ENCODE peak calls at places on chromosomes 13 and 19, in seven cellular contexts. One of them, this sample, is unnamed. For H3K36me3, the result is how much of the 10 kb centered on the place peaks cover.

GRCh38 chr19:13929956-13930355 is 8.3 kb downstream of the PODNL1 start:
- DNase-seq in pancreas: no peak
- DNase-seq in fibroblast of lung: no peak
- DNase-seq in astrocyte: no peak
- DNase-seq in stomach: no peak
- DNase-seq in uterus: no peak
- DNase-seq in thyroid gland: no peak
- DNase-seq in this sample: no peak

GRCh38 chr19:8028951-8029491 is 23.5 kb upstream of the CCL25 start:
- DNase-seq in pancreas: no peak
- DNase-seq in fibroblast of lung: peak
- DNase-seq in astrocyte: no peak
- DNase-seq in stomach: no peak
- DNase-seq in uterus: no peak
- DNase-seq in thyroid gland: no peak
- DNase-seq in this sample: no peak

GRCh38 chr19:8151499-8152035 is 2.2 kb upstream of the FBN3 start:
- DNase-seq in pancreas: no peak
- DNase-seq in fibroblast of lung: no peak
- DNase-seq in astrocyte: no peak
- DNase-seq in stomach: no peak
- DNase-seq in uterus: no peak
- DNase-seq in thyroid gland: peak
- DNase-seq in this sample: no peak

GRCh38 chr19:48120505-48120904 is 9.9 kb upstream of the PLA2G4C start:
- DNase-seq in pancreas: no peak
- DNase-seq in fibroblast of lung: no peak
- DNase-seq in astrocyte: no peak
- DNase-seq in stomach: no peak
- DNase-seq in uterus: no peak
- DNase-seq in thyroid gland: no peak
- DNase-seq in this sample: no peak

GRCh38 chr13:24269803-24270202 is 39.6 kb upstream of the C1QTNF9 start:
- DNase-seq in pancreas: no peak
- DNase-seq in fibroblast of lung: peak
- DNase-seq in astrocyte: no peak
- DNase-seq in stomach: no peak
- DNase-seq in uterus: no peak
- DNase-seq in thyroid gland: no peak
- DNase-seq in this sample: no peak

GRCh38 chr13:76965759-76966421 is 17.6 kb downstream of the ACOD1 start:
- DNase-seq in pancreas: no peak
- DNase-seq in fibroblast of lung: peak
- DNase-seq in astrocyte: peak
- DNase-seq in stomach: peak
- DNase-seq in uterus: peak
- DNase-seq in thyroid gland: peak
- DNase-seq in this sample: no peak

GRCh38 chr19:31699421-31699820 is 350.2 kb upstream of the TSHZ3 start:
- DNase-seq in pancreas: no peak
- DNase-seq in fibroblast of lung: no peak
- DNase-seq in astrocyte: no peak
- DNase-seq in stomach: no peak
- DNase-seq in uterus: no peak
- DNase-seq in thyroid gland: no peak
- DNase-seq in this sample: no peak

GRCh38 chr19:14383556-14383897 is 2.3 kb downstream of the ADGRE5 start:
- DNase-seq in pancreas: no peak
- DNase-seq in fibroblast of lung: no peak
- DNase-seq in astrocyte: no peak
- DNase-seq in stomach: no peak
- DNase-seq in uterus: no peak
- DNase-seq in thyroid gland: no peak
- DNase-seq in this sample: no peak

GRCh38 chr13:50617134-50617721 is 226.3 kb downstream of the DLEU7 start:
- DNase-seq in pancreas: no peak
- DNase-seq in fibroblast of lung: peak
- DNase-seq in astrocyte: peak
- DNase-seq in stomach: no peak
- DNase-seq in uterus: no peak
- DNase-seq in thyroid gland: no peak
- DNase-seq in this sample: no peak

GRCh38 chr13:50800091-50800739 is 43.3 kb downstream of the DLEU7 start:
- DNase-seq in pancreas: no peak
- DNase-seq in fibroblast of lung: no peak
- DNase-seq in astrocyte: peak
- DNase-seq in stomach: no peak
- DNase-seq in uterus: no peak
- DNase-seq in thyroid gland: no peak
- DNase-seq in this sample: no peak

GRCh38 chr13:21625366-21625765 is 21.4 kb upstream of the MICU2 start:
- DNase-seq in pancreas: no peak
- DNase-seq in fibroblast of lung: peak
- DNase-seq in astrocyte: peak
- DNase-seq in stomach: no peak
- DNase-seq in uterus: no peak
- DNase-seq in thyroid gland: no peak
- DNase-seq in this sample: no peak

GRCh38 chr19:9986787-9987281 is 23.5 kb downstream of the COL5A3 start:
- DNase-seq in pancreas: peak
- DNase-seq in fibroblast of lung: peak
- DNase-seq in astrocyte: peak
- DNase-seq in stomach: no peak
- DNase-seq in uterus: peak
- DNase-seq in thyroid gland: no peak
- DNase-seq in this sample: no peak

GRCh38 chr13:98285317-98285716 is 108.2 kb upstream of the RNF113B start:
- DNase-seq in pancreas: no peak
- DNase-seq in fibroblast of lung: peak
- DNase-seq in astrocyte: peak
- DNase-seq in stomach: no peak
- DNase-seq in uterus: no peak
- DNase-seq in thyroid gland: no peak
- DNase-seq in this sample: no peak

GRCh38 chr13:28239374-28239773 is 101.0 kb downstream of the PAN3 start:
- DNase-seq in pancreas: no peak
- DNase-seq in fibroblast of lung: no peak
- DNase-seq in astrocyte: no peak
- DNase-seq in stomach: no peak
- DNase-seq in uterus: no peak
- DNase-seq in thyroid gland: no peak
- DNase-seq in this sample: no peak

GRCh38 chr19:34214040-34214439 is 40.3 kb upstream of the GARRE1 start:
- DNase-seq in pancreas: no peak
- DNase-seq in fibroblast of lung: no peak
- DNase-seq in astrocyte: no peak
- DNase-seq in stomach: no peak
- DNase-seq in uterus: no peak
- DNase-seq in thyroid gland: no peak
- DNase-seq in this sample: no peak

GRCh38 chr19:34215666-34216038 is 38.7 kb upstream of the GARRE1 start:
- DNase-seq in pancreas: no peak
- DNase-seq in fibroblast of lung: no peak
- DNase-seq in astrocyte: no peak
- DNase-seq in stomach: no peak
- DNase-seq in uterus: no peak
- DNase-seq in thyroid gland: no peak
- DNase-seq in this sample: no peak

GRCh38 chr19:34209726-34210125 is 37.4 kb downstream of the LSM14A start:
- DNase-seq in pancreas: no peak
- DNase-seq in fibroblast of lung: no peak
- DNase-seq in astrocyte: no peak
- DNase-seq in stomach: no peak
- DNase-seq in uterus: no peak
- DNase-seq in thyroid gland: no peak
- DNase-seq in this sample: no peak

GRCh38 chr19:34215006-34215665 is 39.2 kb upstream of the GARRE1 start:
- DNase-seq in pancreas: no peak
- DNase-seq in fibroblast of lung: no peak
- DNase-seq in astrocyte: no peak
- DNase-seq in stomach: no peak
- DNase-seq in uterus: no peak
- DNase-seq in thyroid gland: no peak
- DNase-seq in this sample: no peak

DNA sequence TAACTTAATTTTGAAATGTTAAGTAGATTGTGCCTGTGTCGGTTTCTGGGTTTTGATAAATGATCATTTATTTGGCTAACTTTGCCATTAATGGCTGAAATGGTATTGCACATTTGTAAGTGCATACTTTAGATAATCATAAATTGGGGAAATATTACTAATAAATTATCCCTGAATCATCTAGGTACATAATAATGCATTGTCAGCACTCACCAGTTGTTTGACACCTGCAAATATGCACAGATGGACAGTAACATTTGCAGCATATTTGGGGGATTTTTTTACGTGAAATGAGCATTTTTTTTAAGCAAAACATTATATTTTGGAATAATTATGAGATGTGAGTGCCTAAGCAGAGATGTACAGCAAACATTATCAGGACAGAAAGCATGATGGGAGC is 41.0 kb downstream of the LSM14A start:
- DNase-seq in pancreas: no peak
- DNase-seq in fibroblast of lung: no peak
- DNase-seq in astrocyte: no peak
- DNase-seq in stomach: no peak
- DNase-seq in uterus: no peak
- DNase-seq in thyroid gland: no peak
- DNase-seq in this sample: no peak
- H3K36me3 ChIP-seq in pancreas: under half
- H3K36me3 ChIP-seq in fibroblast of lung: under half
- H3K36me3 ChIP-seq in astrocyte: under half
- H3K36me3 ChIP-seq in stomach: under half
- H3K36me3 ChIP-seq in uterus: under half
- H3K36me3 ChIP-seq in thyroid gland: under half
- H3K36me3 ChIP-seq in this sample: under half

GRCh38 chr19:643736-644135 is 4.1 kb downstream of the FGF22 start:
- DNase-seq in pancreas: no peak
- DNase-seq in fibroblast of lung: no peak
- DNase-seq in astrocyte: no peak
- DNase-seq in stomach: no peak
- DNase-seq in uterus: no peak
- DNase-seq in thyroid gland: no peak
- DNase-seq in this sample: no peak

GRCh38 chr19:644789-645188 is 5.1 kb downstream of the FGF22 start:
- DNase-seq in pancreas: no peak
- DNase-seq in fibroblast of lung: no peak
- DNase-seq in astrocyte: no peak
- DNase-seq in stomach: no peak
- DNase-seq in uterus: no peak
- DNase-seq in thyroid gland: no peak
- DNase-seq in this sample: no peak

GRCh38 chr19:645912-646797 is 6.5 kb downstream of the FGF22 start:
- DNase-seq in pancreas: no peak
- DNase-seq in fibroblast of lung: no peak
- DNase-seq in astrocyte: no peak
- DNase-seq in stomach: no peak
- DNase-seq in uterus: no peak
- DNase-seq in thyroid gland: no peak
- DNase-seq in this sample: no peak

GRCh38 chr19:642755-643727 is 3.4 kb downstream of the FGF22 start:
- DNase-seq in pancreas: no peak
- DNase-seq in fibroblast of lung: no peak
- DNase-seq in astrocyte: no peak
- DNase-seq in stomach: no peak
- DNase-seq in uterus: no peak
- DNase-seq in thyroid gland: no peak
- DNase-seq in this sample: no peak

DNA sequence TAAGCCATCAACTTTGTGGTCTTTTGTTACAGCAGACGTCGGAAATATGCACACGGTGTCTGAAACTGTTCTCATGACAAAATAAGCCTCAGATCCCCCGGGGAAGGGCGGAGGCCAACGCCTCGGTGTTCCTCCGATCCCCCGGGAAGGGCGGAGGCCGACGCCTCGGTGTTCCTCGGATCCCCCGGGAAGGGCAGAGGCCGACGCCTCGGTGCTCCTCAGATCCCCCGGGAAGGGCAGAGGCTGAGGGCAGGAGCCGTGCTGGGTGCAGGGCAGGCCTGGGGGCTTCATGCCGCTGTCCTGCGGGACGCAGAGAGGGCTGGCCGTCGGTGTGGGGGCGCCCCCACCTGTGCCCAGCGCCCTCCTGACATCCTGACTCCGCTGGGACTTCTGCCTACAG is 4.7 kb downstream of the FGF22 start:
- DNase-seq in pancreas: no peak
- DNase-seq in fibroblast of lung: no peak
- DNase-seq in astrocyte: no peak
- DNase-seq in stomach: no peak
- DNase-seq in uterus: no peak
- DNase-seq in thyroid gland: no peak
- DNase-seq in this sample: no peak
- H3K36me3 ChIP-seq in pancreas: under half
- H3K36me3 ChIP-seq in fibroblast of lung: under half
- H3K36me3 ChIP-seq in astrocyte: under half
- H3K36me3 ChIP-seq in stomach: under half
- H3K36me3 ChIP-seq in uterus: under half
- H3K36me3 ChIP-seq in thyroid gland: under half
- H3K36me3 ChIP-seq in this sample: under half

GRCh38 chr13:45007225-45007624 is 17.9 kb downstream of the GPALPP1 start:
- DNase-seq in pancreas: no peak
- DNase-seq in fibroblast of lung: no peak
- DNase-seq in astrocyte: no peak
- DNase-seq in stomach: no peak
- DNase-seq in uterus: no peak
- DNase-seq in thyroid gland: no peak
- DNase-seq in this sample: no peak
- H3K36me3 ChIP-seq in pancreas: under half
- H3K36me3 ChIP-seq in fibroblast of lung: under half
- H3K36me3 ChIP-seq in astrocyte: under half
- H3K36me3 ChIP-seq in stomach: under half
- H3K36me3 ChIP-seq in uterus: under half
- H3K36me3 ChIP-seq in thyroid gland: under half
- H3K36me3 ChIP-seq in this sample: half or more

GRCh38 chr19:49660338-49660961 is 5.2 kb downstream of the IRF3 start:
- DNase-seq in pancreas: no peak
- DNase-seq in fibroblast of lung: no peak
- DNase-seq in astrocyte: no peak
- DNase-seq in stomach: no peak
- DNase-seq in uterus: no peak
- DNase-seq in thyroid gland: no peak
- DNase-seq in this sample: no peak
- H3K36me3 ChIP-seq in pancreas: under half
- H3K36me3 ChIP-seq in fibroblast of lung: under half
- H3K36me3 ChIP-seq in astrocyte: under half
- H3K36me3 ChIP-seq in stomach: half or more
- H3K36me3 ChIP-seq in uterus: under half
- H3K36me3 ChIP-seq in thyroid gland: half or more
- H3K36me3 ChIP-seq in this sample: half or more

DNA sequence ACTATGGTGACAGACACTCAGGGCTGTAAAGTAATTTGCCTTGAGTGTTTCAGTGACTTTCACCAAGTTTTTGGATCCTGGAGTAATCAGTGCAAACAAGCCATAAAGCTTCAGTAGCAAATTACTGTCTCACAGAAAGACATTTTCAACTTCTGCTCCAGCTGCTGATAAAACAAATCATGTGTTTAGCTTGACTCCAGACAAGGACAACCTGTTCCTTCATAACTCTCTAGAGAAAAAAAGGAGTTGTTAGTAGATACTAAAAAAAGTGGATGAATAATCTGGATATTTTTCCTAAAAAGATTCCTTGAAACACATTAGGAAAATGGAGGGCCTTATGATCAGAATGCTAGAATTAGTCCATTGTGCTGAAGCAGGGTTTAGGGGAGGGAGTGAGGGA is 9.4 kb downstream of the ARGLU1 start:
- DNase-seq in pancreas: no peak
- DNase-seq in fibroblast of lung: no peak
- DNase-seq in astrocyte: no peak
- DNase-seq in stomach: no peak
- DNase-seq in uterus: no peak
- DNase-seq in thyroid gland: no peak
- DNase-seq in this sample: no peak
- H3K36me3 ChIP-seq in pancreas: under half
- H3K36me3 ChIP-seq in fibroblast of lung: under half
- H3K36me3 ChIP-seq in astrocyte: under half
- H3K36me3 ChIP-seq in stomach: under half
- H3K36me3 ChIP-seq in uterus: under half
- H3K36me3 ChIP-seq in thyroid gland: under half
- H3K36me3 ChIP-seq in this sample: half or more

This sample was measured in ascending aorta.